ENCODE peak calls at places on chromosomes 12 and 14, in four cellular contexts. I is CD8-positive, alpha-beta T cell; S is heart left ventricle; C is foreskin keratinocyte. F is an unnamed sample. For H3K4me1, the result is how much of the 10 kb centered on the place peaks cover.

GRCh38 chr12:1844223-1844622 is 23.9 kb downstream of the LRTM2 start:
- DNase-seq in I (no peak), S (no peak), C (no peak), F (no peak)

GRCh38 chr14:38502241-38502640 is 246.3 kb upstream of the CLEC14A start:
- DNase-seq in I (no peak), S (no peak), C (no peak), F (no peak)

GRCh38 chr14:52377940-52378339 is 63.8 kb downstream of the PTGER2 start:
- DNase-seq in I (no peak), S (no peak), C (no peak), F (no peak)

GRCh38 chr12:78494911-78495310 is 369.7 kb upstream of the SYT1 start:
- DNase-seq in I (no peak), S (no peak), C (peak), F (no peak)

GRCh38 chr14:68418192-68419118 is 374.4 kb downstream of the ZFP36L1 start:
- DNase-seq in I (no peak), S (no peak), C (peak), F (no peak)

GRCh38 chr12:40692617-40693502 is 621 bp downstream of the CNTN1 start:
- DNase-seq in I (no peak), S (no peak), C (peak), F (peak)

GRCh38 chr12:49219417-49220026 is 30.6 kb upstream of the TUBA1A start:
- DNase-seq in I (no peak), S (no peak), C (no peak), F (no peak)

GRCh38 chr12:124392271-124392990 is 97.5 kb downstream of the RFLNA start:
- DNase-seq in I (no peak), S (peak), C (no peak), F (peak)

GRCh38 chr12:113277511-113277910 is 56.2 kb downstream of the TPCN1 start:
- DNase-seq in I (no peak), S (no peak), C (no peak), F (peak)

GRCh38 chr12:80593766-80594165 is 113.7 kb upstream of the MYF6 start:
- DNase-seq in I (no peak), S (no peak), C (peak), F (no peak)

GRCh38 chr12:6996040-6996441 is 22.2 kb downstream of the LPCAT3 start:
- DNase-seq in I (no peak), S (no peak), C (no peak), F (peak)

GRCh38 chr12:388547-389137 is 478 bp downstream of the KDM5A start:
- DNase-seq in I (peak), S (no peak), C (peak), F (peak)

GRCh38 chr14:22981090-22982012 is 1.0 kb downstream of the AJUBA start:
- DNase-seq in I (no peak), S (no peak), C (no peak), F (no peak)

GRCh38 chr12:113040722-113041168 is 15.8 kb upstream of the DTX1 start:
- DNase-seq in I (no peak), S (peak), C (peak), F (peak)

GRCh38 chr14:64800000-64800399 is 79.7 kb downstream of the SPTB start:
- DNase-seq in I (no peak), S (peak), C (peak), F (no peak)

GRCh38 chr12:131773582-131774221 is 54.5 kb upstream of the MMP17 start:
- DNase-seq in I (no peak), S (no peak), C (no peak), F (no peak)

GRCh38 chr14:85165091-85165490 is 364.9 kb upstream of the FLRT2 start:
- DNase-seq in I (no peak), S (peak), C (no peak), F (no peak)

GRCh38 chr12:31324116-31324844 is 1.7 kb downstream of the SINHCAF start:
- DNase-seq in I (peak), S (peak), C (peak), F (peak)

GRCh38 chr12:88391556-88391955 is 188.7 kb downstream of the KITLG start:
- DNase-seq in I (no peak), S (no peak), C (peak), F (no peak)

GRCh38 chr12:64670856-64671639 is 60.8 kb downstream of the RASSF3 start:
- DNase-seq in I (no peak), S (no peak), C (peak), F (no peak)

GRCh38 chr12:130367003-130367402 is 29.3 kb downstream of the PIWIL1 start:
- DNase-seq in I (no peak), S (no peak), C (no peak), F (no peak)

GRCh38 chr12:95626854-95627253 is 75.6 kb upstream of the USP44 start:
- DNase-seq in I (no peak), S (no peak), C (no peak), F (no peak)

GRCh38 chr14:102086346-102086971 is 385 bp downstream of the HSP90AA1 start:
- DNase-seq in I (peak), S (peak), C (no peak), F (peak)

GRCh38 chr12:118060301-118061010 is 523 bp downstream of the WSB2 start:
- DNase-seq in I (peak), S (peak), C (no peak), F (peak)

GRCh38 chr14:30906752-30907658 is 32.6 kb downstream of the COCH start:
- DNase-seq in I (no peak), S (no peak), C (peak), F (no peak)

GRCh38 chr12:116592116-116592637 is 33.0 kb downstream of the MAP1LC3B2 start:
- DNase-seq in I (no peak), S (no peak), C (no peak), F (peak)

GRCh38 chr14:99040047-99040446 is 231.9 kb downstream of the BCL11B start:
- DNase-seq in I (no peak), S (no peak), C (no peak), F (no peak)

GRCh38 chr12:51879102-51879501 is 8.8 kb upstream of the ANKRD33 start:
- DNase-seq in I (no peak), S (no peak), C (no peak), F (no peak)

GRCh38 chr12:121628037-121628436 is 1.7 kb downstream of the ORAI1 start:
- DNase-seq in I (no peak), S (peak), C (no peak), F (no peak)

GRCh38 chr14:72517736-72518135 is 376.2 kb downstream of the DPF3 start:
- DNase-seq in I (no peak), S (no peak), C (no peak), F (no peak)

GRCh38 chr12:111091036-111091435 is 170.7 kb upstream of the MYL2 start:
- DNase-seq in I (no peak), S (no peak), C (no peak), F (no peak)

GRCh38 chr12:111088409-111088808 is 168.0 kb upstream of the MYL2 start:
- DNase-seq in I (no peak), S (no peak), C (no peak), F (no peak)

GRCh38 chr12:111094157-111094772 is 173.9 kb upstream of the MYL2 start:
- DNase-seq in I (no peak), S (no peak), C (no peak), F (no peak)

GRCh38 chr12:111089616-111090015 is 169.2 kb upstream of the MYL2 start:
- DNase-seq in I (no peak), S (no peak), C (no peak), F (no peak)

DNA sequence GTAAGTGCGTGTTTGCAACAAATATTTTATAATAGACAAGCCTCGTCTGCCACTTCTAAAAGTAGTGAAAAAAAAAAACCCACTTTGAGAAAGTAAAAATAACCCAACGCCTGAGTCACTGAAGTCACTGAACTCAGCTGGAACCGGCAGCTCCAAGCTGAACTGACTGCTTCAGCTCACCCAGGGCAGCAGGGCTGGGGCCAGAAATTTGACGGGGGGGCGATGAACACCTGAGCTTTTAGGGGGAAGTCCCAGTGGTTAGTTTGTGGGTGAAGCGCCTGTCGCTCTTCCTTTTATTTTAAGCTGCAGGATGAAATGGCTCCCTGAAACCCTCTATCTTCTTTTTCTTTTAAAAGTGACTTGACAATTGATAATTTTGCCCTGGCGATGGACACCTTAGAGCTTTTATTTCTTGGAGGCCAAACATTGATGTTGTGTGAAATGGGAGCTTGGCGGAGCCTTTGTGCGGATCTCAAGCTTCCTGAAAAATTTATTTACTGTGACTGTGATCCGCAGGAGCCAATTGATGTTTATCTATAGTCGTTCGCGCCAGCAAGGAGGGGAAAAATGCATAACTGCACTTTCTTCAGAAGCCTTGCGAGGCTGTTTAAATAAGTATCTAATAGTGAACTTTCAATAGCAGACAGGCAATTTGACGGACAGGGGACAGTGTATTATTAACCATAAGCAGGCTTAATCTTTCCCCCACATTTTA is 173.2 kb upstream of the MYL2 start:
- DNase-seq in I (peak), S (no peak), C (no peak), F (no peak)
- H3K4me1 ChIP-seq in I (under half), S (under half), C (under half), F (under half)

DNA sequence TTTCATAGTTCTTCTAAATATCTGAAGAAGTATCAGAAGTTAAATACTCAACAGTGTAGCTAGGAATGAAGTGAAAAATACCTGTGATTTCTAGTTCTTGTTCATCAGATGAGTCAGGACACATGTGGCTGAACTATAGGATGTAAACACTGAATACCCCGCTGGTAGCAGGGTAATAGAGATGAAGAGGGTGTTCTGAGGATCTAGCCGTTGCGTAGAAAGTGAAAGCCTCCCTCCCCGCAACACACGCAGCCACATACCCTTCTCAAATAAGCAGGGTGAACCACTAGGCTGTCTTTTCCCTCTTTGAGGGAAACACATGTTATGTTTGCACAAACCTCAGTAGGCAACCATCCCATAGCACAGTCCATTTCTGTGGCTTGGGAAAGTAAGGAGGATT is 16.4 kb upstream of the RNASE12 start:
- DNase-seq in I (no peak), S (no peak), C (no peak), F (no peak)
- H3K4me1 ChIP-seq in I (under half), S (under half), C (under half), F (under half)

GRCh38 chr14:21917699-21918436 is 244.2 kb upstream of the OR4E1 start:
- DNase-seq in I (peak), S (no peak), C (peak), F (no peak)

GRCh38 chr14:21923820-21924219 is 250.2 kb upstream of the OR4E1 start:
- DNase-seq in I (peak), S (no peak), C (no peak), F (no peak)

GRCh38 chr14:21915814-21916213 is 242.2 kb upstream of the OR4E1 start:
- DNase-seq in I (no peak), S (no peak), C (peak), F (no peak)

GRCh38 chr14:21924479-21924878 is 250.9 kb upstream of the OR4E1 start:
- DNase-seq in I (peak), S (no peak), C (no peak), F (no peak)

DNA sequence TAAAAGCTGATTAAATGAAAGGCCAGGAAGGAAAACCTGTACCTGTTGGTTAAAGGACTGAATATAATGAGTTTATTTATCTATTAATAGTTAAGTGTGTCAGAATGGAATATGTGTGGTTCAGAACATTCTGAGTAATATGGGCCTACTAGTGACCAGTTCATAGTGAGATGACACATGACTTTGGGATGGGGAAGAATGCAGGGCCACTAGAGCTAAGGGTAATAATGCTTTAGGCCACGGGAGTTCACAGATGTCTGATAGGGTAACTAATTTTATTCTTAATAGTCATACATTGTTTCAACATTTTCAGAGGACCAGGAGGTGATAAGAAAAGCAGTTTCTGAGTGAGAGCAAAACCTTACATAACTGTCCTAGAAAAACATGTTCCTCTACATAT is 247.8 kb upstream of the OR4E1 start:
- DNase-seq in I (no peak), S (no peak), C (peak), F (no peak)
- H3K4me1 ChIP-seq in I (half or more), S (under half), C (under half), F (under half)

GRCh38 chr12:3117628-3118027 is 40.4 kb downstream of the TSPAN9 start:
- DNase-seq in I (no peak), S (no peak), C (peak), F (peak)
- H3K4me1 ChIP-seq in I (under half), S (half or more), C (under half), F (under half)

DNA sequence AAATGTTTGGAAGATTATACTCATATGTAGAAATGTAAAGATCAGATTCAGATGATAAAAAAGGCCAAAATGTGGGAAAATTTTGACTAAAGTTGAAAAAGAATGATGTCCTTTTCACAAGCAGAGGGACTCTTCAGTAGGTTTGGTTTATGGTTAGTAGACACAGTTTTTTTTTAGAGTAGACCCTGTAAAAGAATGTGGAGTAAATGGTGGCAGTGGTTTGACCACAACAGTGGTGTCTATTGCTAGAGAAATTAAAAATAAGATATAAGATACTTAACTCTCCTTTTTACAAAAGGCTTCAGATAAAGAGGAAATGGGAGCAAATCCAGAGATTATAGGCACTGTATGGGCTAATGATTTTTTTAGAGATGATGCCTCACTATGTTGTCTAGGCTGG is 21.8 kb downstream of the RAP1B start:
- DNase-seq in I (no peak), S (no peak), C (no peak), F (no peak)
- H3K4me1 ChIP-seq in I (half or more), S (half or more), C (under half), F (under half)

DNA sequence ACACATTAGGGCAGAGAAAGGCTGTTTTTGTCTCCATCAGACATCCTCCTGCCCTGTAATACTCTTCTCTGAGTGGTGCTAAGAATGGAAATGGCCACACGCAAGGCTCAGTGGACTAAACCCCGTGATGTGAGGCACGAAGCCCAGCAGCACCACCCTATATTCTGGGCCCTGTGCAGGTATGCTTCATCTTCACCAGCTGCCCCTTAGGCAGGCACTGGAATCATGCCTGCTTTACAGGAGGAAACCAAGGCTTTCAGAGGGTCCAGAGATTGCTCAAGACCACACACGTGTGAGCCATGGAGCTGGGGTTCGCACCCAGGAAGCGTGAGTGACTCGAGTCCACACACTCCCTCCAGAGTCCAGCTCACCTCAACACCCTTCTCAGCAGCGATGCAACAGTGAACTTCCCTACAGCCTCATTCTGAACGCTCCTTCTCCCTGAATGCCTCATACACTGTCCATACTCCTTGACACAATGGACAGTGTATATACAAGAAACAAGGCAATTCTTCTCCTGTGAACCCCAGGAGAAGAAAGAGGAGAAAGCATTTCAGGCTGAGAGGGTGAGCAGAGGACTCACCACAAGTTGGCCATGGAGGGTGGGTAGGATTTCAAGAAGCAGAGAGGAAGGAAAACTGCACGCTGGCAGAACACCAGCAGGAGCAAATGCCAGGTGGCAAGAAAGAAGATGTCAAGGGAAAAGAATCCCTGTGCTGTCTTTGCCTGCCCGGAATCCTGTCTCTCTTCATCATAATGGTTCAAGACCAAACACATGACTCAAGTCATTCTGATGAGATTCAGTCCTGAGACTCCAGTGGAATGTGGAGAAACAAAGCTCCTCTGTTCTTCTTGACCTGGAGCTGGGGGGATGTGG is 39.1 kb downstream of the NT5DC3 start:
- DNase-seq in I (no peak), S (no peak), C (peak), F (peak)
- H3K4me1 ChIP-seq in I (under half), S (under half), C (half or more), F (half or more)

F was measured in psoas muscle.